ENCODE peak calls at places on chromosome 10, in six cellular contexts. S is left ventricle myocardium inferior; I is lower lobe of right lung; O is PC-3; X is CD8-positive, alpha-beta memory T cell; Q is tibial artery. H is an unnamed sample. For H3K27me3, the result is how much of the 10 kb centered on the place peaks cover.

GRCh38 chr10:34513636-34514035 is 301.5 kb downstream of the PARD3 start:
- DNase-seq in S (no peak), I (no peak), O (no peak), X (no peak), Q (no peak), H (no peak)

GRCh38 chr10:3579845-3580244 is 205.2 kb downstream of the KLF6 start:
- DNase-seq in S (no peak), I (no peak), O (no peak), X (no peak), Q (no peak), H (no peak)

GRCh38 chr10:20879136-20879535 is 18.0 kb downstream of the NEBL start:
- DNase-seq in S (no peak), I (no peak), O (peak), X (no peak), Q (no peak), H (no peak)

GRCh38 chr10:49602380-49603023 is 7.6 kb upstream of the SLC18A3 start:
- DNase-seq in S (no peak), I (no peak), O (no peak), X (no peak), Q (no peak), H (no peak)

GRCh38 chr10:71597821-71598498 is 121.6 kb downstream of the C10orf105 start:
- DNase-seq in S (peak), I (peak), O (no peak), X (no peak), Q (peak), H (peak)

GRCh38 chr10:98534046-98534445 is 87.3 kb upstream of the HPS1 start:
- DNase-seq in S (no peak), I (no peak), O (peak), X (no peak), Q (no peak), H (no peak)

GRCh38 chr10:18005781-18006456 is 54.2 kb downstream of the SLC39A12 start:
- DNase-seq in S (no peak), I (no peak), O (peak), X (no peak), Q (no peak), H (no peak)

GRCh38 chr10:89138755-89139154 is 68.4 kb downstream of the CH25H start:
- DNase-seq in S (no peak), I (no peak), O (no peak), X (no peak), Q (no peak), H (no peak)

GRCh38 chr10:55091691-55092328 is 290.8 kb upstream of the PCDH15 start:
- DNase-seq in S (no peak), I (no peak), O (peak), X (no peak), Q (no peak), H (no peak)

GRCh38 chr10:3969876-3970666 is 185.1 kb upstream of the KLF6 start:
- DNase-seq in S (no peak), I (no peak), O (peak), X (no peak), Q (no peak), H (no peak)

DNA sequence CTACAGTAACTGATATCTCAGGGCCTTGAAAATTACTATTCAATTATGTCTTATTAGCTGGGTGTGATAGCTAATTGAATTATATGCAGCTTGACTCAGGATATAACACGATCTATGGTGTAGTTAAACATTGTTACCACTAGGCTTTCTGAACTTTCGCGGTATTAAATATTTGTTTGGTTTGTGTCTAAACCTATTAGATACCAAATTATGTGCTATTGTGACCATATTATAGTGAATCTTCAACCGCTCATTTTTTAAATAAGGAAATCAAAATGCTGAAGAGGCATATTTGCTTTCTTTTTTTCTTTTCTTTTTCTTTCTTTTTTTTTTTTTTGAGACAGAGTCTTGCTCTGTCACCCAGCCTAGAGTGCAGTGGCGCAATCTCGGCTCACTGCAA is 99.3 kb upstream of the RSU1 start:
- DNase-seq in S (no peak), I (no peak), O (no peak), X (no peak), Q (no peak), H (no peak)
- H3K27ac ChIP-seq in S (no peak), I (no peak), O (no peak), X (no peak), Q (no peak), H (no peak)

GRCh38 chr10:117492504-117492903 is 50.0 kb upstream of the EMX2 start:
- DNase-seq in S (no peak), I (no peak), O (no peak), X (no peak), Q (no peak), H (no peak)
- H3K27me3 ChIP-seq in S (half or more), I (under half), O (half or more), X (under half), Q (under half), H (half or more)

DNA sequence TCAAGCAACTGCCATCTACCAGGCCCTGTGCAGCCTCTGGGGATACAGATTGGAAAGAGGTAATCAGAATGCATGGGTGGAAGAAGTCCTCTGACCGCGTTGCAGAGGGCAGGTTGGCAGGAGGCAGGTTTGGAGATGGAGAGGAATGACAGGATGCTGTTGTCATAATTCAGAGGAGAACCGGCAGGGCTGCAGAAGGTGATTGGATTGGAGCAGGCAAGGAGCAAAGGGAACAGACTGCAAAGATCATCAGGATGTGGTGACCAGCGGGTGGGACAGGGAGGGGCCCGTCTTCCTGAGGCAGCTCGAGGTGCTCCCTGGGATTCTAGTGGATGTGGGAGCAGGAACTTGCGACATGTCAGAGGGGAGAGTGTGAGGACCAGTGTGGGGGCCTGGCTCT is 78.6 kb upstream of the PPIF start:
- DNase-seq in S (no peak), I (no peak), O (no peak), X (no peak), Q (no peak), H (no peak)
- H3K27ac ChIP-seq in S (peak), I (peak), O (no peak), X (no peak), Q (peak), H (peak)

GRCh38 chr10:8075282-8076260 is 21.1 kb downstream of the GATA3 start:
- DNase-seq in S (no peak), I (no peak), O (no peak), X (no peak), Q (no peak), H (no peak)
- H3K27me3 ChIP-seq in S (under half), I (under half), O (under half), X (under half), Q (under half), H (under half)

GRCh38 chr10:13136651-13137050 is 24.7 kb upstream of the MCM10 start:
- DNase-seq in S (no peak), I (no peak), O (no peak), X (no peak), Q (no peak), H (no peak)
- H3K27ac ChIP-seq in S (no peak), I (no peak), O (no peak), X (no peak), Q (no peak), H (no peak)

DNA sequence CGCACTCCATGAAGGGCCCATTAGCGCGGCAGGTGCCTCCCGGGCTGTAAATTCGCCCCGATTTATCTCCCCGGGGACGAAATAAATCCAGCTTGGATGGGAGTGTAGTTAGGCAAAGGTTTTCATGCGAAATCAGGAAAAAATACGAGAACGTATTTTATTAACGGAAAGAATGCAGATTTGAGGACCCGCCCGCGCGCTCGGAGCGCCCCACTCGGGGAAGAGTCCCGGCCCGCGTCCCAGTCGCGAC is 257 bp upstream of the NKX6-2 start:
- DNase-seq in S (no peak), I (no peak), O (no peak), X (no peak), Q (no peak), H (no peak)
- H3K27me3 ChIP-seq in S (half or more), I (half or more), O (under half), X (under half), Q (half or more), H (half or more)

GRCh38 chr10:129389194-129389593 is 77.8 kb upstream of the MGMT start:
- DNase-seq in S (no peak), I (no peak), O (no peak), X (no peak), Q (no peak), H (no peak)

GRCh38 chr10:129393812-129394211 is 73.2 kb upstream of the MGMT start:
- DNase-seq in S (no peak), I (no peak), O (no peak), X (no peak), Q (no peak), H (no peak)

GRCh38 chr10:129390147-129390546 is 76.9 kb upstream of the MGMT start:
- DNase-seq in S (no peak), I (no peak), O (no peak), X (no peak), Q (no peak), H (no peak)

GRCh38 chr10:129390726-129391125 is 76.3 kb upstream of the MGMT start:
- DNase-seq in S (no peak), I (no peak), O (no peak), X (no peak), Q (no peak), H (no peak)

GRCh38 chr10:129391464-129391863 is 75.6 kb upstream of the MGMT start:
- DNase-seq in S (no peak), I (no peak), O (no peak), X (no peak), Q (no peak), H (no peak)
- H3K27ac ChIP-seq in S (no peak), I (no peak), O (no peak), X (no peak), Q (no peak), H (no peak)